ENCODE peak calls at places on chromosome 21, in ten cellular contexts. K is heart right ventricle, V is dorsolateral prefrontal cortex, H is neural progenitor cell, X is ovary, F is uterus, P is thoracic aorta, J is body of pancreas, B is MM.1S, Y is OCI-LY7. O is an unnamed sample.

GRCh38 chr21:36688324-36688723 is 10.6 kb upstream of the SIM2 start:
- DNase-seq in V (no peak), B (no peak), X (no peak), J (no peak), H (no peak), P (no peak), K (no peak), F (no peak), Y (no peak), O (no peak)

GRCh38 chr21:14572206-14572780 is 26.2 kb upstream of the SAMSN1 start:
- DNase-seq in H (no peak), P (no peak), F (no peak), K (no peak), V (no peak), Y (no peak), B (no peak), J (no peak), X (no peak), O (no peak)

GRCh38 chr21:37472581-37472980 is 106.0 kb downstream of the DYRK1A start:
- DNase-seq in X (no peak), F (no peak), Y (no peak), J (no peak), P (no peak), K (no peak), H (no peak), V (no peak), B (no peak), O (no peak)

GRCh38 chr21:40404319-40404906 is 442.5 kb downstream of the DSCAM start:
- DNase-seq in V (peak; percentile 57), K (no peak), P (no peak), B (no peak), Y (no peak), H (no peak), J (no peak), F (no peak), X (no peak), O (no peak)

GRCh38 chr21:38175321-38175720 is 81.5 kb upstream of the KCNJ15 start:
- DNase-seq in F (no peak), B (no peak), Y (no peak), H (no peak), K (no peak), V (no peak), X (no peak), P (no peak), J (no peak), O (no peak)

GRCh38 chr21:38494254-38494648 is 4.0 kb downstream of the ERG start:
- DNase-seq in K (no peak), J (no peak), X (no peak), F (no peak), Y (no peak), P (no peak), H (no peak), B (no peak), V (no peak), O (no peak)

GRCh38 chr21:20519076-20519475 is 479.1 kb upstream of the NCAM2 start:
- DNase-seq in H (no peak), K (no peak), B (no peak), X (no peak), F (no peak), J (no peak), P (no peak), V (no peak), Y (no peak), O (no peak)

GRCh38 chr21:28325618-28326017 is 667.1 kb downstream of the LTN1 start:
- DNase-seq in P (no peak), Y (no peak), H (no peak), K (no peak), X (no peak), F (no peak), V (no peak), B (no peak), J (no peak), O (no peak)

GRCh38 chr21:35048706-35049617 is at the start of gene RUNX1:
- DNase-seq in P (no peak), X (no peak), H (no peak), K (no peak), V (no peak), Y (peak; percentile 90), B (peak; percentile 99), J (peak; percentile 21), F (no peak), O (no peak)

GRCh38 chr21:35050348-35051286 is 1.5 kb upstream of the RUNX1 start:
- DNase-seq in K (no peak), B (peak; percentile 68), V (no peak), Y (peak; percentile 67), F (no peak), H (no peak), J (no peak), X (no peak), P (no peak), O (no peak)

GRCh38 chr21:35046223-35046690 is 2.8 kb downstream of the RUNX1 start:
- DNase-seq in F (no peak), B (no peak), K (no peak), V (no peak), J (no peak), H (no peak), P (no peak), Y (no peak), X (no peak), O (no peak)

GRCh38 chr21:35046880-35047229 is 2.2 kb downstream of the RUNX1 start:
- DNase-seq in V (no peak), H (no peak), Y (no peak), B (no peak), K (peak; percentile 18), X (no peak), F (no peak), P (no peak), J (peak; percentile 14), O (peak; percentile 62)

DNA sequence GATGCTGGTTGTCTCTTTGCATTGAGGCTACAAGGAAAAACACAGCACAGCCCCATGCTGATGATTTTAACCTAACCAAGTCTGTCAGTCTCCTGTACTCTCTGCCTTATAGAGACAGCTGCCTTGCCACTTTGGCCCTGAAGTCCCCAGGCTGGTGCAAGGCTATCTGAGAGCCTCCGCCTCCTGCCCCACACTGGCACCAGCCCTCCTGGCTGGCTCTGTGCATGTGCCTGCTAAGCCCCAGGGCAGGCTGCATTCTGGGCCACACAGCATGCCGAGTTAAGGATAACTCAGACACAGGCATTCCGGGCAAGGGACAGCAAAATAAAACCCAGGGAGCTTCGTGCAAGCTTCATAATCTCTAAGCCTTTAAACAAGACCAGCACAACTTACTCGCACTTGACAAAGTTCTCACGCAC is 910 bp downstream of the RUNX1 start:
- DNase-seq in K (no peak), H (peak; percentile 41), F (no peak), B (peak; percentile 66), Y (peak; percentile 58), X (no peak), P (no peak), V (no peak), J (peak; percentile 16), O (no peak)
- H3K27ac ChIP-seq in K (peak overlapping the region; percentile 42), H (no peak overlapping the region), F (no peak overlapping the region), B (peak overlapping the region; percentile 55), Y (peak overlapping the region; percentile 87), X (no peak overlapping the region), P (peak overlapping the region; percentile 75), V (peak overlapping the region; percentile 53), J (no peak overlapping the region), O (no peak overlapping the region)

GRCh38 chr21:42220138-42220701 is 1.3 kb downstream of the ABCG1 start:
- DNase-seq in F (peak; percentile 54), H (peak; percentile 72), X (peak; percentile 39), P (no peak), K (peak; percentile 46), Y (peak; percentile 89), V (peak; percentile 74), J (peak; percentile 69), B (peak; percentile 79), O (peak; percentile 73)
- H3K4me3 ChIP-seq in F (peak overlapping the region; percentile 49), H (peak overlapping the region; percentile 61), X (peak overlapping the region; percentile 35), P (peak overlapping the region; percentile 86), K (peak overlapping the region; percentile 83), Y (peak overlapping the region; percentile 94), V (peak overlapping the region; percentile 90), J (no peak overlapping the region), B (peak overlapping the region; percentile 66), O (peak overlapping the region; percentile 65)

GRCh38 chr21:41633627-41634026 is 125.7 kb upstream of the TMPRSS2 start:
- DNase-seq in K (no peak), V (no peak), X (no peak), P (no peak), Y (no peak), B (no peak), H (no peak), J (no peak), F (no peak), O (no peak)

GRCh38 chr21:41631564-41632461 is 123.9 kb upstream of the TMPRSS2 start:
- DNase-seq in K (no peak), V (no peak), P (no peak), H (no peak), F (no peak), B (peak; percentile 33), Y (no peak), J (peak; percentile 80), X (no peak), O (no peak)

GRCh38 chr21:41634858-41635257 is 126.9 kb upstream of the TMPRSS2 start:
- DNase-seq in B (no peak), H (no peak), P (no peak), K (no peak), J (no peak), X (no peak), V (no peak), Y (no peak), F (no peak), O (no peak)

GRCh38 chr21:41634211-41634694 is 126.3 kb upstream of the TMPRSS2 start:
- DNase-seq in K (no peak), H (no peak), J (no peak), X (no peak), Y (no peak), V (no peak), P (no peak), B (no peak), F (no peak), O (no peak)

DNA sequence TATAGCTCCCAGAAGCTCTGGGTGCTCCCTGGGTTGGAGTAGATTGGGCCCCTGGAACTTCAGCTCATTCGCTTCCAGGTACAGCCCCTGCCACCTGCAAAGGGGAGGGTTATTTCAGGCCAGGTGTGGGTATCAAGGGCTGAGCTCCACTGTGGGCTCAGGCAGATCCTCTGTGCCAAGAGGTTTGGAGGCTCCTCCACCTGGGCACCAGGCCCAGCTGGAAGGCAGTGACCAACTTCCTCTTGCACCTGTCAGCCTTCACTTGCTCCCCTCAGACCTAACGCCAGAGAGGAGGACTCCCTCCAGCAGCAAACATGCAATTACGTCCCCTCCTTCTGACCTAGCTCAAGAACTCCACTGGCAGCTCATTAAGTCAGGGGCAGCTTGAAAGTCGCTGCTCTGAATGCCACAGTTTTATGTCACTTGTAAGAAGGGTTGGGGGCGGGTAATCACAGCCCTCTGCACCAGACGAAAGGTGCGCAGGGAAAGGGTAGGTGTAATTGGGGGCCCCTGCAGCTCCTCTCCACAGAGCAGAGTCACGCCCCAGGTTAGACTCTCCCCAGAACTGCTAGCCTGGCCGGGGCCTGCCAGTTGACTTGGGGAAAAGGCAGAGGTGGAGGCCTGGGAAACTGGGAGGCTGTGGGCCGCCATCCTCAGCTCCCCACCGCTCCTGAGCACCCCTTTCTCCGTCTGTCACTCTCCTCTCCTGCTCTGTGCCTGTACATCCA is 125.0 kb upstream of the TMPRSS2 start:
- DNase-seq in V (no peak), J (peak; percentile 42), K (no peak), Y (no peak), X (no peak), H (no peak), B (no peak), P (no peak), F (no peak), O (no peak)
- H3K27ac ChIP-seq in V (no peak overlapping the region), J (no peak overlapping the region), K (no peak overlapping the region), Y (no peak overlapping the region), X (no peak overlapping the region), H (no peak overlapping the region), B (no peak overlapping the region), P (no peak overlapping the region), F (no peak overlapping the region), O (no peak overlapping the region)

DNA sequence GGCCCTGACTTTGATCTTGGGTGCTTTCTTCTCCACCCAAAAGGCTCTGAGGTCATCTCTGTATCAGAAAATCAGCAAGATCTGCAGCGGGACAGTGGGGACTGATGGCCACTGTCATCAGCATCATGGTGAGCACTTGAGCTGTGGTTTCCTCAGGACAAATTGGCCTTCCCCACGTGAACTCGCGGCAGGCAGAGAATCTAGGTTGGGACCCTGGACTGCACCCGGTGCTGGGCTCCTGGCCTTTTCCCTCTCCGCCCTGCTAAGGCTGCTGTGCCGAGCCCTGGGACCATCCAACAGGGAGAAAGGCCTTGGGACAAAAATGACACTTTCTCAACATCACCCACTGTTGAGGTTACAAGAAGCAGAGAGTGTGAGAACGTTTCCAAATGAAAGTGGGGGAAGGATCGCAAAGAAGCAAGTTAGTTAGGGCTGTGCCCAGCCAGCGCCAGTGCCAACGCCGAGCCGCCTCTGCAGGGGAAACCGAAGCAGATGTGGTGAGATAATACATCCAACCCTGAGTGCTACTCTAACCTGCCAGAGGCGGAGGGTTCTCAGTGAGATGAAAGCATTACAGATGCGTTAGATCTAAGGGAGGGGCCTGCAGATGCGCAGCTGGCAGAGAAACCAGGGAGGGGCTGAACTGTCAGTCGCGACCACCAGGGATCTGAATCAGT is 9.1 kb upstream of the UMODL1 start:
- DNase-seq in P (no peak), F (no peak), Y (peak; percentile 93), B (peak; percentile 98), X (no peak), V (no peak), H (peak; percentile 27), J (no peak), K (no peak), O (no peak)
- H3K4me3 ChIP-seq in P (no peak overlapping the region), F (no peak overlapping the region), Y (peak overlapping the region; percentile 68), B (peak overlapping the region; percentile 66), X (no peak overlapping the region), V (no peak overlapping the region), H (no peak overlapping the region), J (no peak overlapping the region), K (no peak overlapping the region), O (no peak overlapping the region)

O was measured in right atrium auricular region.